ENCODE peak calls at places on chromosomes 13 and 19, in six cellular contexts. H is K562, W is H1, L is HepG2, J is HCT116, P is GM12878. S is an unnamed sample. For H3K27me3, the result is how much of the 10 kb centered on the place peaks cover.

GRCh38 chr13:50444726-50445125 is 398.8 kb downstream of the DLEU7 start:
- DNase-seq in H (no peak), W (no peak), L (no peak), J (no peak), P (no peak), S (no peak)

GRCh38 chr19:12521996-12522395 is 29.3 kb downstream of the ZNF564 start:
- DNase-seq in H (peak), W (peak), L (peak), J (no peak), P (no peak), S (peak)

GRCh38 chr13:43804461-43805070 is 17.8 kb upstream of the ENOX1 start:
- DNase-seq in H (peak), W (no peak), L (peak), J (peak), P (peak), S (no peak)

GRCh38 chr19:38044267-38045111 is 137.5 kb downstream of the SIPA1L3 start:
- DNase-seq in H (no peak), W (no peak), L (no peak), J (no peak), P (no peak), S (no peak)

GRCh38 chr19:6092329-6093286 is 17.7 kb downstream of the RFX2 start:
- DNase-seq in H (peak), W (no peak), L (peak), J (peak), P (no peak), S (peak)

GRCh38 chr13:32116210-32116609 is 84.6 kb downstream of the FRY start:
- DNase-seq in H (no peak), W (no peak), L (no peak), J (no peak), P (no peak), S (no peak)

GRCh38 chr19:23817519-23817918 is 58.8 kb upstream of the ZNF681 start:
- DNase-seq in H (peak), W (peak), L (peak), J (peak), P (no peak), S (peak)

GRCh38 chr19:34310494-34310981 is 54.5 kb upstream of the GPI start:
- DNase-seq in H (no peak), W (no peak), L (no peak), J (no peak), P (no peak), S (no peak)

GRCh38 chr13:100517135-100517534 is 71.5 kb downstream of the GGACT start:
- DNase-seq in H (no peak), W (no peak), L (peak), J (no peak), P (no peak), S (no peak)

GRCh38 chr13:73708393-73708985 is 425.7 kb downstream of the KLF12 start:
- DNase-seq in H (peak), W (no peak), L (peak), J (peak), P (no peak), S (peak)

GRCh38 chr19:48455171-48455907 is at the start of gene KCNJ14:
- DNase-seq in H (peak), W (no peak), L (no peak), J (no peak), P (no peak), S (no peak)

GRCh38 chr19:46932346-46932745 is 71.5 kb downstream of the ARHGAP35 start:
- DNase-seq in H (no peak), W (no peak), L (no peak), J (no peak), P (no peak), S (no peak)

GRCh38 chr13:26062853-26063444 is 11.1 kb upstream of the SHISA2 start:
- DNase-seq in H (no peak), W (no peak), L (peak), J (peak), P (no peak), S (no peak)

GRCh38 chr19:13154241-13154778 is 4.1 kb downstream of the IER2 start:
- DNase-seq in H (peak), W (peak), L (peak), J (no peak), P (no peak), S (no peak)

GRCh38 chr19:15251749-15252397 is 19.6 kb upstream of the EPHX3 start:
- DNase-seq in H (peak), W (peak), L (peak), J (no peak), P (no peak), S (peak)

GRCh38 chr19:55640577-55641375 is at the start of gene ZNF580:
- DNase-seq in H (peak), W (peak), L (peak), J (no peak), P (no peak), S (no peak)

GRCh38 chr13:25934127-25934526 is 117.7 kb downstream of the SHISA2 start:
- DNase-seq in H (no peak), W (no peak), L (no peak), J (no peak), P (no peak), S (no peak)

GRCh38 chr13:113856716-113857065 is 7.2 kb downstream of the GAS6 start:
- DNase-seq in H (no peak), W (peak), L (peak), J (no peak), P (no peak), S (no peak)

GRCh38 chr13:62879071-62879470 is 1463.4 kb upstream of the PCDH20 start:
- DNase-seq in H (no peak), W (no peak), L (no peak), J (no peak), P (no peak), S (no peak)

GRCh38 chr19:14182481-14182880 is 23.5 kb downstream of the ADGRL1 start:
- DNase-seq in H (no peak), W (no peak), L (no peak), J (no peak), P (no peak), S (no peak)

GRCh38 chr19:14183741-14184395 is 22.1 kb downstream of the ADGRL1 start:
- DNase-seq in H (peak), W (no peak), L (no peak), J (no peak), P (no peak), S (no peak)

GRCh38 chr19:14185158-14185557 is 20.8 kb downstream of the ADGRL1 start:
- DNase-seq in H (no peak), W (no peak), L (no peak), J (no peak), P (no peak), S (no peak)

GRCh38 chr19:14177496-14178074 is 28.4 kb downstream of the ADGRL1 start:
- DNase-seq in H (no peak), W (no peak), L (no peak), J (no peak), P (no peak), S (no peak)

GRCh38 chr19:14181906-14182305 is 24.1 kb downstream of the ADGRL1 start:
- DNase-seq in H (no peak), W (no peak), L (no peak), J (no peak), P (no peak), S (no peak)
- H3K27me3 ChIP-seq in H (under half), W (under half), L (under half), J (under half), P (under half), S (under half)

DNA sequence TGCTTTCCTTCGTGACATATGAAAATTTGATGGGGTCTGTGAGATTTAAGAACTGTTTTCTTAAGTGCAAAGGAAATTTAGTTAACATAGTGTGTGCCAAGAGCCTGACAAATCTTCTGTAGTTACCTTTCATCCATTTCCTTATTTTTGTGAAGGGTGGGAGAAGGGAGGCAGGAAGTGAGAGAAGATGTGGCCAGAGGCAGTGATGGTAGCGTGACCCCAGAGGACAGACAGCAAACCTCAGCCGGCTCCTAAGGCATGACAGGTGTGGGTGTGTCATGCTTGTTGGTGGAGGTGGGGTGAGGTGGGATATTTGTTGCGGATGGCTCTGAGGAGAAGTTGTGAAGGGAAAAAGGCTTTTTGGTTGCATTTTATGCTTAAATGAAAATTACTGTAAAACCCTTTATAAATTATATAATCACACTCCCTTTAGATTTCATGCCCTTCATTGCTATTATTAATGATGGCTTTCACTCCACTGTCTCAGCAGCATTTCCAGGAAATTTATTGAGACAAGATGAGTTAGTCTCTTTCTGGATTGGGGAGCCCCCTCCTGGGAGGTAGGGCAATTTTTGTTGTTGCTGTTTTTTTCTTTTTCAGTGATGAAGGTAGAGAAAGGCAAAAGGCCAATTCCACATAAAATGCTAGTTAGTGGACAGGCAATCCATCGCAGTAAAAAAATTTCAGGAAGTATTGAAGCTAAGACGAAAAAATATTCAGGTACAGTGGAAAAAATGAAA is 80.0 kb downstream of the TEX26 start:
- DNase-seq in H (no peak), W (no peak), L (peak), J (no peak), P (no peak), S (peak)
- TF ChIP-seq ZNF274 in H (no peak), W (no peak), L (no peak), J (no peak), P (no peak), S (no peak)

GRCh38 chr19:7582446-7582845 is 13.2 kb upstream of the CAMSAP3 start:
- DNase-seq in H (no peak), W (no peak), L (no peak), J (no peak), P (no peak), S (no peak)
- H3K27me3 ChIP-seq in H (under half), W (under half), L (under half), J (under half), P (under half), S (under half)

DNA sequence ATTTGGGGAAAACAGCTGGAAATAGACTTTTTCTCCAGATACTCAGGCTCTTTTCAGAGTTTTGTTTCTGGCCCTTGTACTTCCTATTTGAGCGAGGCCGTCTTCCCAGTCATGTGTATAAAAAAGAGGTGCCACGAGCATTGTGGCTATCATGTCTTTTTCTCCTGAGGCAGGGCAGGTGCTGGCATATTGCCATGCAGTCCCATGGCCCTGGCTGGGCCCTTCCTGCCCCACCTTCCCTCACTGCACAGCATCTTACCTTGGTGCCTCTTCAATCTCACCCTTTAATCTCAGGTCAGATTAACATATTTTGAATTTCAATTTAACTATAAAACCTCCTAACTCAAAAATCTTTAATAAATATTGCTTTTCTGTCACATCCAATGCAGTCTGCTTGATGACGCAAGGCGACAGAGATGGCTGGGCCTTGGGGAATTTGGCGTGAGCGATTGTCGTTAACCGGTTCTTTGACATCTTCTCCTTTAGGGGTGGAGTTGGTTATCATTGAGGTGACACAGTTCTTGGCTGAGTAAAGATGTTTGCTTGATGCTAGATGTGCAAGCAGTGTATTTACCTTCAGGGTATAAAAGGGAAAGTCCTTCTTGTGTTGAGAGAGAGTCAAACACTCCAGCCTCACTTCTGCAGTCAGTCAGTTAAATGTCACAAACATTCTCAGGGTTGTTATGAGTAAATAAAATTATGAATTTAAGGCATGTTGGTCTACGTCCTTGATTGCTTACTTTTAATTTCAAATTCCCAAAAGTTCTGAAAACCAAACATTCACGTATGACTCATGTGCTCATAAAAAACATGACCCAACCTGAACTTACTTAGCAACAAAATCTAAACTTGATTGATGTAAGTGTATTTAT is 289.9 kb downstream of the MYO16 start:
- DNase-seq in H (no peak), W (no peak), L (no peak), J (no peak), P (no peak), S (no peak)
- TF ChIP-seq ZNF274 in H (no peak), W (no peak), L (no peak), J (no peak), P (no peak), S (no peak)

GRCh38 chr19:30738047-30738446 is 365.9 kb downstream of the ZNF536 start:
- DNase-seq in H (no peak), W (no peak), L (no peak), J (no peak), P (no peak), S (no peak)

GRCh38 chr19:30731596-30731995 is 359.4 kb downstream of the ZNF536 start:
- DNase-seq in H (no peak), W (no peak), L (no peak), J (no peak), P (no peak), S (no peak)

GRCh38 chr19:30739394-30739793 is 367.2 kb downstream of the ZNF536 start:
- DNase-seq in H (no peak), W (no peak), L (no peak), J (no peak), P (no peak), S (no peak)

GRCh38 chr19:30733826-30734550 is 361.8 kb downstream of the ZNF536 start:
- DNase-seq in H (no peak), W (no peak), L (no peak), J (no peak), P (no peak), S (no peak)
- H3K27me3 ChIP-seq in H (under half), W (under half), L (under half), J (under half), P (under half), S (under half)

DNA sequence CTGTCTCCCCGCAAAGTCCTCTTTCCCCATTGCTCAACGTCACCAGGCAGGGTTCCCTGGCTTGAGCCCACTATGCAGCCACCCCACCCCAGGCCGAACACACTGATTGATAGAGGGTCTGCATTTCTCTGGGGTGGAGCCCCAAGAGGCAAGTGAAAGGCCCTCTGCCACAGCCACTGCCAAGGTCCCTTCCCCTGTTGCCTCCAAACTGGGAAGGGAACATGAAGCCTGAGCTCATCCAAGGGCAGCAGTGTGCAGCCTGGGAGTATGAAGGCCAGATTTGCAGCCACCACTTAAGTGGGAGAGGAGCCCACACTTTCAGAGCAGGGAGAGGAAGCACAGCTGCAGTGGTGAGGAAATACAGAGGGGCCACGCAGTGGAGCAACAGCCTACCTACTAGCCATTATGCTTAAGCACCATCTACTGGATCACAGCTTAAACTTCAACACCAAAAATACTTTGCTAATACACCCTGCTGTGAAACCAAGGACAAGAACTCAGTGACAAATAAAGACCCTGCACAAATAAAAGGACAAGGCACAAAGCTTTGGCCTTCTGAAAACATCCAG is 48.6 kb downstream of the UBL3 start:
- DNase-seq in H (no peak), W (no peak), L (no peak), J (no peak), P (no peak), S (no peak)
- TF ChIP-seq ZNF274 in H (no peak), W (no peak), L (no peak), J (no peak), P (no peak), S (no peak)

DNA sequence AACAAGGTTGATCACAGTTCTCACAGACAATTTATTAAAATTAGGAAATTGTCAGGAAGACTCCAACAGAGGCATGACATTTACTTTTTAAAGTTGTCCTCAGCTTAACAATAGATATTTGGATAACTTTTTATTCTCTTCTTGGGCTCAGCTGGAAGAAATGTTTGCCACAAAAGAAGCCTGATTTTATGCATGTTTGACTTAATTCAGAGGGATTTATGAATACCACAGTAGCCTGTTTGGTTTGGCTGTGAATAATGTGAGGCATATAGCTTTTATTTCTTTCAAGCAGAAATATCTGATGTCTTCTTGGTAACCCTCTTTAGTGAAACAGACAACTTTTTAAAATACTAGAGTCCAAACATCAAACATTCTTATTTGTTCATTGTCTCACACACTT is 1464.5 kb upstream of the SLC10A2 start:
- DNase-seq in H (no peak), W (no peak), L (no peak), J (no peak), P (no peak), S (no peak)
- H3K27me3 ChIP-seq in H (under half), W (under half), L (under half), J (under half), P (under half), S (under half)

GRCh38 chr13:70932511-70932910 is 824.3 kb upstream of the KLHL1 start:
- DNase-seq in H (no peak), W (no peak), L (no peak), J (no peak), P (no peak), S (no peak)
- TF ChIP-seq ZNF274 in H (no peak), W (no peak), L (no peak), J (no peak), P (no peak), S (no peak)

S was measured in NT2/D1.